ENCODE peak calls at places on chromosomes 4 and X, in ten cellular contexts. One of them, this sample, is unnamed.

GRCh38 chr4:38529189-38530115 is 134.5 kb upstream of the KLF3 start:
- DNase-seq in GM04504: no peak
- DNase-seq in T-helper 1 cell: no peak
- DNase-seq in occipital lobe: no peak
- DNase-seq in A549: no peak
- DNase-seq in cardiac muscle cell: no peak
- DNase-seq in ascending aorta: peak
- DNase-seq in neural crest cell: no peak
- DNase-seq in breast epithelium: no peak
- DNase-seq in NCI-H2081: no peak
- DNase-seq in this sample: no peak

GRCh38 chr4:98642991-98643426 is 15.4 kb downstream of the TSPAN5 start:
- DNase-seq in T-helper 1 cell: no peak
- DNase-seq in A549: peak
- DNase-seq in neural crest cell: no peak
- DNase-seq in NCI-H2081: no peak
- DNase-seq in GM04504: no peak
- DNase-seq in cardiac muscle cell: peak
- DNase-seq in ascending aorta: no peak
- DNase-seq in breast epithelium: no peak
- DNase-seq in occipital lobe: no peak
- DNase-seq in this sample: no peak

GRCh38 chrX:42119076-42119475 is 195.7 kb upstream of the CASK start:
- DNase-seq in cardiac muscle cell: peak
- DNase-seq in breast epithelium: peak
- DNase-seq in T-helper 1 cell: no peak
- DNase-seq in occipital lobe: no peak
- DNase-seq in neural crest cell: no peak
- DNase-seq in GM04504: peak
- DNase-seq in ascending aorta: no peak
- DNase-seq in NCI-H2081: peak
- DNase-seq in A549: peak
- DNase-seq in this sample: no peak

GRCh38 chrX:128739539-128739938 is 687.3 kb upstream of the ACTRT1 start:
- DNase-seq in ascending aorta: no peak
- DNase-seq in T-helper 1 cell: no peak
- DNase-seq in cardiac muscle cell: no peak
- DNase-seq in breast epithelium: no peak
- DNase-seq in GM04504: no peak
- DNase-seq in A549: no peak
- DNase-seq in occipital lobe: no peak
- DNase-seq in NCI-H2081: peak
- DNase-seq in neural crest cell: no peak
- DNase-seq in this sample: no peak

GRCh38 chr4:7763788-7764187 is 175.9 kb downstream of the AFAP1 start:
- DNase-seq in T-helper 1 cell: no peak
- DNase-seq in ascending aorta: no peak
- DNase-seq in breast epithelium: no peak
- DNase-seq in occipital lobe: no peak
- DNase-seq in neural crest cell: no peak
- DNase-seq in NCI-H2081: no peak
- DNase-seq in cardiac muscle cell: peak
- DNase-seq in A549: no peak
- DNase-seq in GM04504: no peak
- DNase-seq in this sample: no peak

GRCh38 chr4:84091266-84091665 is 407.8 kb downstream of the NKX6-1 start:
- DNase-seq in neural crest cell: no peak
- DNase-seq in NCI-H2081: no peak
- DNase-seq in ascending aorta: no peak
- DNase-seq in breast epithelium: no peak
- DNase-seq in GM04504: no peak
- DNase-seq in cardiac muscle cell: no peak
- DNase-seq in T-helper 1 cell: no peak
- DNase-seq in A549: no peak
- DNase-seq in occipital lobe: no peak
- DNase-seq in this sample: no peak

GRCh38 chr4:173990126-173990878 is 293.2 kb downstream of the FBXO8 start:
- DNase-seq in occipital lobe: no peak
- DNase-seq in ascending aorta: no peak
- DNase-seq in A549: peak
- DNase-seq in neural crest cell: no peak
- DNase-seq in breast epithelium: no peak
- DNase-seq in NCI-H2081: peak
- DNase-seq in GM04504: peak
- DNase-seq in cardiac muscle cell: peak
- DNase-seq in T-helper 1 cell: no peak
- DNase-seq in this sample: no peak

GRCh38 chrX:30957753-30958152 is 68.7 kb upstream of the TAB3 start:
- DNase-seq in occipital lobe: no peak
- DNase-seq in GM04504: peak
- DNase-seq in neural crest cell: no peak
- DNase-seq in A549: peak
- DNase-seq in ascending aorta: no peak
- DNase-seq in T-helper 1 cell: no peak
- DNase-seq in cardiac muscle cell: peak
- DNase-seq in NCI-H2081: no peak
- DNase-seq in breast epithelium: peak
- DNase-seq in this sample: no peak

GRCh38 chrX:147838465-147839131 is 73.1 kb upstream of the FMR1 start:
- DNase-seq in ascending aorta: no peak
- DNase-seq in cardiac muscle cell: no peak
- DNase-seq in A549: no peak
- DNase-seq in neural crest cell: no peak
- DNase-seq in NCI-H2081: no peak
- DNase-seq in GM04504: no peak
- DNase-seq in T-helper 1 cell: no peak
- DNase-seq in breast epithelium: no peak
- DNase-seq in occipital lobe: no peak
- DNase-seq in this sample: no peak

GRCh38 chrX:72123471-72124185 is 8.1 kb downstream of the RTL5 start:
- DNase-seq in cardiac muscle cell: peak
- DNase-seq in neural crest cell: peak
- DNase-seq in NCI-H2081: no peak
- DNase-seq in breast epithelium: peak
- DNase-seq in occipital lobe: peak
- DNase-seq in A549: no peak
- DNase-seq in T-helper 1 cell: no peak
- DNase-seq in ascending aorta: no peak
- DNase-seq in GM04504: no peak
- DNase-seq in this sample: no peak

GRCh38 chrX:56762707-56763555 is 33.9 kb downstream of the NBDY start:
- DNase-seq in NCI-H2081: no peak
- DNase-seq in occipital lobe: no peak
- DNase-seq in breast epithelium: no peak
- DNase-seq in cardiac muscle cell: no peak
- DNase-seq in T-helper 1 cell: no peak
- DNase-seq in GM04504: no peak
- DNase-seq in ascending aorta: no peak
- DNase-seq in A549: no peak
- DNase-seq in neural crest cell: no peak
- DNase-seq in this sample: peak

GRCh38 chr4:33722800-33723511 is 2521.4 kb downstream of the ARAP2 start:
- DNase-seq in ascending aorta: no peak
- DNase-seq in cardiac muscle cell: peak
- DNase-seq in A549: no peak
- DNase-seq in T-helper 1 cell: no peak
- DNase-seq in breast epithelium: no peak
- DNase-seq in neural crest cell: no peak
- DNase-seq in occipital lobe: no peak
- DNase-seq in GM04504: no peak
- DNase-seq in NCI-H2081: peak
- DNase-seq in this sample: no peak

GRCh38 chr4:126268106-126268505 is 953.4 kb downstream of the FAT4 start:
- DNase-seq in occipital lobe: no peak
- DNase-seq in cardiac muscle cell: peak
- DNase-seq in ascending aorta: no peak
- DNase-seq in breast epithelium: no peak
- DNase-seq in NCI-H2081: no peak
- DNase-seq in T-helper 1 cell: no peak
- DNase-seq in GM04504: no peak
- DNase-seq in neural crest cell: no peak
- DNase-seq in A549: no peak
- DNase-seq in this sample: no peak

GRCh38 chr4:683982-684571 is 4.9 kb downstream of the SLC49A3 start:
- DNase-seq in T-helper 1 cell: no peak
- DNase-seq in neural crest cell: peak
- DNase-seq in NCI-H2081: peak
- DNase-seq in A549: no peak
- DNase-seq in GM04504: peak
- DNase-seq in occipital lobe: no peak
- DNase-seq in breast epithelium: no peak
- DNase-seq in cardiac muscle cell: peak
- DNase-seq in ascending aorta: no peak
- DNase-seq in this sample: peak

GRCh38 chr4:155570661-155571060 is 96.0 kb upstream of the GUCY1A1 start:
- DNase-seq in NCI-H2081: no peak
- DNase-seq in occipital lobe: no peak
- DNase-seq in ascending aorta: no peak
- DNase-seq in T-helper 1 cell: no peak
- DNase-seq in breast epithelium: no peak
- DNase-seq in A549: no peak
- DNase-seq in neural crest cell: no peak
- DNase-seq in GM04504: no peak
- DNase-seq in cardiac muscle cell: no peak
- DNase-seq in this sample: no peak

GRCh38 chrX:103782640-103783039 is 6.0 kb downstream of the PLP1 start:
- DNase-seq in breast epithelium: no peak
- DNase-seq in ascending aorta: no peak
- DNase-seq in neural crest cell: peak
- DNase-seq in A549: no peak
- DNase-seq in NCI-H2081: no peak
- DNase-seq in GM04504: no peak
- DNase-seq in occipital lobe: peak
- DNase-seq in T-helper 1 cell: no peak
- DNase-seq in cardiac muscle cell: no peak
- DNase-seq in this sample: no peak